ENCODE peak calls at places on chromosomes 5 and 9, in ten cellular contexts. L is GM12865, A is GM23338, D is cardiac muscle cell, Y is breast epithelium, H is tibial nerve, X is fibroblast of pulmonary artery, B is astrocyte of the cerebellum, R is brain microvascular endothelial cell, F is heart right ventricle. U is an unnamed sample.

GRCh38 chr5:150296496-150296895 is 6.2 kb downstream of the ARSI start:
- DNase-seq in L (no peak), A (no peak), D (no peak), Y (no peak), H (no peak), X (no peak), B (no peak), R (no peak), F (no peak), U (no peak)

GRCh38 chr9:20315672-20316071 is 306.6 kb downstream of the MLLT3 start:
- DNase-seq in L (no peak), A (no peak), D (peak), Y (no peak), H (no peak), X (peak), B (peak), R (peak), F (no peak), U (no peak)

GRCh38 chr5:157148734-157149615 is 6.3 kb upstream of the MED7 start:
- DNase-seq in L (peak), A (peak), D (peak), Y (no peak), H (peak), X (peak), B (peak), R (peak), F (peak), U (peak)

GRCh38 chr5:135271533-135272310 is 127.3 kb downstream of the MACROH2A1 start:
- DNase-seq in L (peak), A (no peak), D (peak), Y (no peak), H (no peak), X (peak), B (no peak), R (no peak), F (no peak), U (no peak)

GRCh38 chr9:93094294-93095204 is 1.5 kb upstream of the CARD19 start:
- DNase-seq in L (peak), A (peak), D (no peak), Y (peak), H (no peak), X (no peak), B (no peak), R (no peak), F (peak), U (no peak)

GRCh38 chr9:100595391-100596199 is 17.7 kb downstream of the CAVIN4 start:
- DNase-seq in L (peak), A (peak), D (peak), Y (no peak), H (no peak), X (peak), B (peak), R (peak), F (peak), U (peak)

GRCh38 chr9:89635816-89636215 is 31.0 kb downstream of the GADD45G start:
- DNase-seq in L (no peak), A (no peak), D (peak), Y (no peak), H (no peak), X (peak), B (peak), R (no peak), F (no peak), U (no peak)

GRCh38 chr5:144335561-144335960 is 164.9 kb downstream of the KCTD16 start:
- DNase-seq in L (peak), A (no peak), D (no peak), Y (no peak), H (no peak), X (no peak), B (no peak), R (no peak), F (no peak), U (no peak)

GRCh38 chr5:159913048-159913447 is 3.2 kb upstream of the ADRA1B start:
- DNase-seq in L (no peak), A (no peak), D (peak), Y (no peak), H (no peak), X (peak), B (no peak), R (peak), F (no peak), U (no peak)

GRCh38 chr5:103178167-103178566 is 58.1 kb downstream of the PPIP5K2 start:
- DNase-seq in L (no peak), A (peak), D (no peak), Y (no peak), H (no peak), X (peak), B (no peak), R (no peak), F (no peak), U (no peak)

GRCh38 chr9:136048560-136049411 is 46.3 kb downstream of the NACC2 start:
- DNase-seq in L (no peak), A (no peak), D (no peak), Y (no peak), H (no peak), X (no peak), B (no peak), R (no peak), F (no peak), U (peak)

DNA sequence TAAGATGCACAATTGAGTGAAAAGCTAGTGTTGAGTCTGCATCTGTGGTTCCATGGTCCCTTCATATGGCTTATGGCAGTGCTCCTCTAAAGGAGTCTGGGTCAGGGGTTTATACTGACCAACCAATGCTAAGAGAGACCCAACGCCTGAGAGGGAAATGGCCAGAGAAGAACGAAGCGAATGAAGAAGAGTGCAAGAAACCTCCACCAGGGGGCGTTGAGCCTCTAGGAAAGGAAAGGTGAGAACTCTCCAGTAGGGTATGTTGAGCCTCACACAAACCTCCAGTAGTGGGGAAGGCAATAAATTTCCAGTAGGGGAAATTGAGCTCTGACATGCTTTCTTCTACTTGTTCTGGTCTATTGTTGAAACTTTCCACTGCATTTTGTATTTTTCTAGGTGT is 470.6 kb downstream of the PRDM9 start:
- DNase-seq in L (peak), A (peak), D (no peak), Y (no peak), H (no peak), X (no peak), B (no peak), R (no peak), F (no peak), U (no peak)
- TF ChIP-seq CTCF in L (peak), A (peak), D (no peak), Y (no peak), H (no peak), X (peak), B (peak), R (peak), F (no peak), U (no peak)

GRCh38 chr9:114588671-114589526 is 1.3 kb downstream of the ATP6V1G1 start:
- DNase-seq in L (no peak), A (peak), D (peak), Y (no peak), H (no peak), X (peak), B (no peak), R (peak), F (no peak), U (no peak)

GRCh38 chr9:114590328-114590727 is 2.8 kb downstream of the ATP6V1G1 start:
- DNase-seq in L (no peak), A (no peak), D (no peak), Y (no peak), H (no peak), X (no peak), B (no peak), R (no peak), F (no peak), U (no peak)

GRCh38 chr9:114591206-114591853 is 3.8 kb downstream of the ATP6V1G1 start:
- DNase-seq in L (no peak), A (no peak), D (no peak), Y (no peak), H (no peak), X (peak), B (no peak), R (no peak), F (no peak), U (no peak)

GRCh38 chr9:114594136-114594535 is 6.6 kb downstream of the ATP6V1G1 start:
- DNase-seq in L (no peak), A (no peak), D (no peak), Y (no peak), H (no peak), X (no peak), B (no peak), R (no peak), F (no peak), U (no peak)

GRCh38 chr9:114592356-114592755 is 4.8 kb downstream of the ATP6V1G1 start:
- DNase-seq in L (peak), A (peak), D (no peak), Y (no peak), H (no peak), X (peak), B (no peak), R (peak), F (peak), U (peak)
- TF ChIP-seq CTCF in L (peak), A (peak), D (peak), Y (peak), H (no peak), X (peak), B (peak), R (peak), F (peak), U (no peak)

GRCh38 chr9:107674937-107675277 is 185.3 kb upstream of the KLF4 start:
- DNase-seq in L (peak), A (no peak), D (peak), Y (no peak), H (peak), X (no peak), B (no peak), R (no peak), F (no peak), U (no peak)
- TF ChIP-seq CTCF in L (no peak), A (no peak), D (no peak), Y (no peak), H (no peak), X (no peak), B (no peak), R (no peak), F (no peak), U (no peak)

GRCh38 chr5:174045470-174046025 is at the start of gene NSG2:
- DNase-seq in L (peak), A (peak), D (peak), Y (peak), H (peak), X (peak), B (peak), R (peak), F (peak), U (peak)
- TF ChIP-seq CTCF in L (peak), A (peak), D (peak), Y (peak), H (peak), X (peak), B (peak), R (peak), F (peak), U (peak)

GRCh38 chr9:133342570-133342969 is 5.4 kb downstream of the MED22 start:
- DNase-seq in L (no peak), A (peak), D (no peak), Y (no peak), H (no peak), X (no peak), B (no peak), R (no peak), F (no peak), U (no peak)
- TF ChIP-seq CTCF in L (no peak), A (peak), D (no peak), Y (no peak), H (no peak), X (peak), B (no peak), R (peak), F (no peak), U (peak)

GRCh38 chr5:96940586-96940985 is 4.7 kb downstream of the LNPEP start:
- DNase-seq in L (no peak), A (no peak), D (no peak), Y (no peak), H (no peak), X (no peak), B (no peak), R (no peak), F (no peak), U (no peak)
- TF ChIP-seq CTCF in L (no peak), A (no peak), D (no peak), Y (no peak), H (no peak), X (no peak), B (no peak), R (no peak), F (no peak), U (no peak)

DNA sequence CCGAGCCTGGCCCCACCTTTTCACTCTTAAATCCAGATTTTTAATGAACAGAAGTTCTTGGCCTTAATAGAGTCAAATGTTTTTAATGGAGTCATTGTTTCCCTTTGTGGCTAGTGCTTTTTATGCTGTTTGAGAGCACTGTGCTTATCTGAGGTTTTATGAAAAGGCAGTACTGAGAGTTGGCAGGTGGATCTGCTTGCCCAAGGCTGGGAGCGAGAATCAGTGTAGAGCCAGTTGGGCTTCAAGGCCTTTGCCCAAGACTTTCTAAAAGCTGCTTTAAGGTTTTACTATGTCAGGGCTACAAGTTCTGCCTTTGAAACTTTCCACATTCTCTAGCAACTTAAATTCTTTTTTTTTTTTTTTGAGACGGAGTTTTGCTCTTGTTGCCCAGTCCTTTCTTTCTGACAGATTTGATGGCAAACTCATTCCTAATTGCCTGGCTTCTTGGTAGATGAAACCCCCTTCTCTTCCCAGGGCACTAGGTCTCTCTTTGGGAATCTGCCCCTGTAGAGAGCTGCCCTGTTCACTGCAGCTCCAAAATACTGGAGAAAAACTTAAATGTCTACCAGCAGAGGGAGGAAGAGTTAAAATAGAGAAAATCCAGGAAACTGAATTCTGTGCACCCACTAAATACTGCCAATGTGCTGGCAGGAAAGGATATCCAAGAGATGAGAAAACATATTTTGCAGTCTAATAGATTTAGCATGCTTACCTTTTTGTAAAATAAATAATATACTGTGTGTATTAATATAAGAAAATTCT is 36.9 kb upstream of the CDK20 start:
- DNase-seq in L (no peak), A (peak), D (peak), Y (no peak), H (no peak), X (peak), B (no peak), R (no peak), F (no peak), U (no peak)
- TF ChIP-seq CTCF in L (no peak), A (peak), D (peak), Y (no peak), H (no peak), X (peak), B (peak), R (peak), F (no peak), U (no peak)

DNA sequence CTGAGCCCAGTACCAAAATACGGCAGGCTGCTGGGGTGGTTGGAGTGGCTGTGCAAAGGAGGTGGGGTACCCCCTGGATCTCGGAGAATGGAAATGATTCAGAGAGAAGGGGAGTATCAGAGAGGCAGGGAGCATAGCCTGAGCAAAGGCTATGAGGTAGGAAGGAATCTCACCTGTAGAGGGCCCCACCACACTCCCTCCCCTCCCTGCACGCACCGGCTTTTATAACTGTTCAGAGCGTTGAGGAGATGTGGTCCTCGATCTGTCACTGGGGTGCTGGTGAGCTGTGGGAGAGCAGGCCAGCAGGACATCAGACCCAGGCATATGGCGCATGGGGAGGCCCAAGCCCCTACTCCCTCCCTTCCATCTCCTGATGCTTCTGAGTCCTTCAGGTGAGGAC is 13.2 kb downstream of the PHF19 start:
- DNase-seq in L (no peak), A (peak), D (no peak), Y (no peak), H (no peak), X (no peak), B (no peak), R (no peak), F (no peak), U (no peak)
- TF ChIP-seq CTCF in L (no peak), A (peak), D (no peak), Y (no peak), H (no peak), X (no peak), B (no peak), R (no peak), F (no peak), U (no peak)